ENCODE peak calls at places on chromosomes 7 and 10, in five cellular contexts. G is naive B cell, V is T-helper 17 cell, N is neuronal stem cell, D is SW 1271. O is an unnamed sample.

GRCh38 chr10:44477021-44477420 is 92.1 kb upstream of the CXCL12 start:
- DNase-seq in G (no peak), V (no peak), N (no peak), D (no peak), O (no peak)

GRCh38 chr7:27200761-27201230 is 905 bp upstream of the HOXA13 start:
- DNase-seq in G (no peak), V (no peak), N (no peak), D (no peak), O (peak)

GRCh38 chr7:77862691-77863090 is 64.1 kb downstream of the PHTF2 start:
- DNase-seq in G (no peak), V (no peak), N (no peak), D (no peak), O (no peak)

GRCh38 chr10:66837335-66837734 is 88.5 kb upstream of the LRRTM3 start:
- DNase-seq in G (no peak), V (no peak), N (no peak), D (no peak), O (no peak)

GRCh38 chr7:94375167-94375566 is 19.5 kb upstream of the COL1A2 start:
- DNase-seq in G (no peak), V (no peak), N (no peak), D (no peak), O (peak)

GRCh38 chr10:74645681-74646080 is 180.7 kb upstream of the KAT6B start:
- DNase-seq in G (no peak), V (no peak), N (no peak), D (no peak), O (no peak)

GRCh38 chr7:40380111-40380510 is 245.3 kb downstream of the SUGCT start:
- DNase-seq in G (no peak), V (no peak), N (no peak), D (no peak), O (no peak)

GRCh38 chr7:72190166-72190565 is 222.0 kb downstream of the CALN1 start:
- DNase-seq in G (no peak), V (no peak), N (no peak), D (no peak), O (no peak)

GRCh38 chr10:6347391-6347951 is 144.7 kb downstream of the PFKFB3 start:
- DNase-seq in G (no peak), V (peak), N (no peak), D (no peak), O (no peak)

GRCh38 chr7:110766874-110767273 is 324.1 kb upstream of the LRRN3 start:
- DNase-seq in G (no peak), V (no peak), N (no peak), D (no peak), O (peak)

GRCh38 chr10:124341768-124342135 is 77.0 kb downstream of the OAT start:
- DNase-seq in G (no peak), V (no peak), N (no peak), D (no peak), O (no peak)

GRCh38 chr7:42106562-42106961 is 130.4 kb downstream of the GLI3 start:
- DNase-seq in G (no peak), V (no peak), N (no peak), D (no peak), O (no peak)

O was measured in retina.